ENCODE peak calls at places on chromosomes 5 and 9, in seven cellular contexts. B is amniotic epithelial cell, I is AG09319, S is GM10248, T is HS-5, Y is NCI-H774, M is Caki2. D is an unnamed sample.

GRCh38 chr5:178535299-178536175 is 54.7 kb downstream of the COL23A1 start:
- DNase-seq in M (no peak), Y (no peak), B (no peak), I (no peak), S (no peak), T (no peak), D (no peak)

GRCh38 chr9:89495824-89496555 is 1.9 kb downstream of the SEMA4D start:
- DNase-seq in I (no peak), S (no peak), T (no peak), M (no peak), Y (no peak), B (no peak), D (no peak)

GRCh38 chr9:89015330-89015729 is 24.1 kb downstream of the S1PR3 start:
- DNase-seq in M (no peak), B (no peak), Y (no peak), I (no peak), S (no peak), T (no peak), D (no peak)

GRCh38 chr9:137580209-137580957 is 1.7 kb upstream of the DPH7 start:
- DNase-seq in S (no peak), Y (no peak), T (no peak), I (no peak), B (no peak), M (no peak), D (no peak)

GRCh38 chr5:120994112-120994511 is 530.0 kb downstream of the PRR16 start:
- DNase-seq in S (no peak), M (no peak), B (no peak), I (no peak), T (no peak), Y (no peak), D (no peak)

GRCh38 chr5:146751781-146752401 is 126.7 kb downstream of the PPP2R2B start:
- DNase-seq in S (no peak), Y (no peak), M (no peak), B (no peak), T (no peak), I (no peak), D (no peak)

GRCh38 chr5:14870347-14871083 is 1.1 kb downstream of the ANKH start:
- DNase-seq in B (no peak), I (no peak), M (no peak), S (peak), T (no peak), Y (no peak), D (peak)

GRCh38 chr9:112037281-112038016 is 137.6 kb downstream of the SUSD1 start:
- DNase-seq in B (peak), T (peak), S (peak), Y (no peak), I (peak), M (peak), D (no peak)

D was measured in RKO.